ENCODE peak calls at places on chromosomes 12 and 14, in four cellular contexts. K is endodermal cell; O is CD4-positive, alpha-beta T cell; W is CD8-positive, alpha-beta T cell. M is an unnamed sample. For H3K9me3, the result is how much of the 10 kb centered on the place peaks cover.

GRCh38 chr12:71438670-71439361 is 782 bp upstream of the LGR5 start:
- DNase-seq in K (peak), O (no peak), W (no peak), M (no peak)

GRCh38 chr12:95601626-95602025 is 50.4 kb upstream of the USP44 start:
- DNase-seq in K (no peak), O (no peak), W (no peak), M (no peak)

GRCh38 chr12:93698307-93699092 is 21.3 kb downstream of the CRADD start:
- DNase-seq in K (no peak), O (no peak), W (no peak), M (no peak)

GRCh38 chr14:84446250-84446649 is 1083.7 kb upstream of the FLRT2 start:
- DNase-seq in K (no peak), O (no peak), W (no peak), M (no peak)

GRCh38 chr12:69994593-69995222 is 169.7 kb downstream of the MYRFL start:
- DNase-seq in K (no peak), O (no peak), W (no peak), M (no peak)

GRCh38 chr12:94644141-94644575 is 6.2 kb downstream of the TMCC3 start:
- DNase-seq in K (no peak), O (no peak), W (peak), M (no peak)

GRCh38 chr14:59632381-59632780 is 55.8 kb upstream of the CCDC175 start:
- DNase-seq in K (peak), O (no peak), W (no peak), M (no peak)

GRCh38 chr12:57736743-57737466 is 1.6 kb downstream of the AGAP2 start:
- DNase-seq in K (peak), O (no peak), W (no peak), M (no peak)

GRCh38 chr14:65096323-65097089 is 5.8 kb downstream of the MAX start:
- DNase-seq in K (no peak), O (no peak), W (no peak), M (no peak)

GRCh38 chr12:64820593-64820992 is 3.9 kb upstream of the TBC1D30 start:
- DNase-seq in K (no peak), O (no peak), W (no peak), M (no peak)

GRCh38 chr12:98373982-98374381 is 141.4 kb upstream of the TMPO start:
- DNase-seq in K (peak), O (no peak), W (no peak), M (no peak)

GRCh38 chr12:57181072-57181471 is 33.7 kb upstream of the LRP1-AS start:
- DNase-seq in K (no peak), O (no peak), W (no peak), M (no peak)

GRCh38 chr12:12474931-12475485 is 87.7 kb downstream of the DUSP16 start:
- DNase-seq in K (no peak), O (peak), W (peak), M (no peak)

GRCh38 chr14:101947577-101947903 is 16.8 kb upstream of the DYNC1H1 start:
- DNase-seq in K (no peak), O (no peak), W (peak), M (no peak)

GRCh38 chr12:108099778-108100177 is 29.3 kb upstream of the WSCD2 start:
- DNase-seq in K (no peak), O (no peak), W (no peak), M (no peak)

GRCh38 chr12:128791395-128792322 is 32.1 kb downstream of the SLC15A4 start:
- DNase-seq in K (peak), O (no peak), W (no peak), M (no peak)

GRCh38 chr12:92482599-92482998 is 220.2 kb upstream of the PLEKHG7 start:
- DNase-seq in K (no peak), O (no peak), W (no peak), M (no peak)

GRCh38 chr12:127162307-127162706 is 1104.7 kb upstream of the TMEM132C start:
- DNase-seq in K (peak), O (no peak), W (no peak), M (no peak)

DNA sequence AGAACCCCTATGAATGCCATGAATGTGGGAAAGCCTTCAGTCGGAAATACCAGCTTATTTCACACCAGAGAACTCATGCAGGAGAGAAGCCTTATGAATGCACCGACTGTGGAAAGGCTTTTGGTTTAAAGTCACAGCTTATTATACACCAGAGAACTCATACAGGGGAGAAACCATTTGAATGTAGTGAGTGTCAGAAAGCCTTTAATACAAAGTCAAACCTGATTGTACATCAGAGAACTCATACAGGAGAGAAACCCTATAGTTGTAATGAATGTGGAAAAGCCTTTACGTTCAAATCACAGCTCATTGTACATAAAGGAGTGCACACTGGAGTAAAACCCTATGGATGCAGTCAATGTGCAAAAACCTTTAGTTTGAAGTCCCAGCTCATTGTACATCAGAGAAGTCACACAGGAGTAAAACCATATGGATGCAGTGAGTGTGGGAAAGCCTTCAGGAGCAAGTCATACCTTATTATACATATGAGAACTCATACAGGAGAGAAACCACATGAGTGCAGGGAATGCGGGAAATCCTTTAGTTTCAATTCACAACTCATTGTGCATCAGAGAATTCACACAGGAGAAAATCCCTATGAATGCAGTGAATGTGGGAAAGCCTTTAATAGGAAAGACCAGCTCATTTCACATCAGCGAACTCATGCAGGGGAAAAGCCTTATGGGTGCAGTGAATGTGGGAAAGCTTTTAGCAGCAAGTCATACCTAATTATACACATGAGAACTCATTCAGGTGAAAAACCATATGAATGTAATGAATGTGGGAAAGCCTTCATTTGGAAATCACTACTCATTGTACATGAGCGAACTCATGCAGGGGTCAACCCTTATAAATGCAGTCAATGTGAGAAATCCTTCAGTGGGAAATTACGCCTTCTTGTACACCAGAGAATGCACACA is 22.3 kb downstream of the ZNF268 start:
- DNase-seq in K (no peak), O (no peak), W (no peak), M (no peak)
- H3K9me3 ChIP-seq in K (half or more), O (half or more), W (half or more), M (half or more)

GRCh38 chr14:104286496-104286895 is 148.1 kb downstream of the KIF26A start:
- DNase-seq in K (no peak), O (no peak), W (no peak), M (no peak)
- H3K9me3 ChIP-seq in K (under half), O (under half), W (under half), M (under half)

DNA sequence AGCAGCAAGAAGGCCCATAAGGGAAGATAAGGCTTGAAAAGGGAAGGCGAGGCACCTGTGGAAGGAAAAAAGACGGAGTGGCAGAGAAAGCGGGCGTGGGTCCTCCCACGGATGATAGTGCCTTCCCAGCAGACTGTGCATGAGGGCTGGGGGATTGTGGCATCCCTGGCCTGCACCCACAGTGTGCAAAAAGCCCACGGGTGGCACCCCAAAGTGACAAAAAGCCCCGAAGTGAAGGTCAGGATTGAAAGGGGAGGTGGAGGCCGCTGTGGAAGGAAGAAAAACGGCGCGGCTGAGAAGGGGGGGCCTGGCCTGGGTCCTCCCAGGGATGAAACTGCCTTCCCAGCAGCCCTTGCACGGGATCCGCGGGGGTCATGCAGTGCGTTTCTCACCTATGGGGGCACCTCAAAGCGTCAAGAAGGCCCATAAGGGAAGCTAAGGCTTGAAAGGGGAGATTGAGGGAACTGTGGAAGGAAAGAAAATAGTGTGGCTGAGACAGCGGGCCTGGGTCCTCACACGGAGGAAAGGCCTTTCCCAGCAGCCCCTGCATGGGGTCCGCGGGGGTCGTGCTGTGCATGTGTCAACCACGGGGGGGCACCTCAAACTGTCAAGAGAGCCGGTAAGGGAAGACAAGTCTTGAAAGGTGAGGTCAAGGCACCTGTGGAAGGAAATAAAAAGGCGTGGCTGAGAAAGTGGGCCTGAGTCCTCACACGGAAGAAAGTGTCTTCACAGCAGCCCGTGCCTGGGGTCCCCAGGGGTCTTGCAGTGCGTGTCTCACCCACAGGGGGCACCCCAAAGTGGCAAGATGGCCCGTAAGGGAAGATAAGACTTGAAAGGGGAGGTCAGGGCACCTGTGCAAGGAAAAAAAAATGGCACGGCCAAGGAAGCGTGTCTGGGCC is 274.1 kb downstream of the ALG10 start:
- DNase-seq in K (no peak), O (no peak), W (no peak), M (peak)
- H3K9me3 ChIP-seq in K (half or more), O (under half), W (under half), M (under half)

DNA sequence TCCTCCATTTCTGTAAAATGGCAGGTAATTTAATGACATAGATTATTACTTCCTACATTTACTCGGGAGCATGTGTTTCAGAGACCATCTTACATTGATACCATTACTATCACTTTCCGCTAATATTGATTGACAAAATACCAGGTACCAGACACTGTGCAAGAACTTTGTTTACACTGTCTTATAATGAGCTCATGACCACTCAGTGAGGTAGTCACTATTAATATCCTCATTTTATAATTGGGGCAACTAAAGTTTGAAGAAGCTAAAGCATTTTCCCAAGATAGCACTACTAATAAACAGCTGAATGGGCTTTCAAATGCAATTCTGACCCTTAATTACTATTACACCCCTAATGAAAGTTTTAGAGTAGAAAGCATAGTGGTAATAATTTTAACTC is 734.8 kb downstream of the DIO2 start:
- DNase-seq in K (no peak), O (no peak), W (no peak), M (no peak)
- H3K9me3 ChIP-seq in K (under half), O (under half), W (under half), M (under half)

GRCh38 chr14:79699206-79699605 is 512.1 kb downstream of the DIO2 start:
- DNase-seq in K (no peak), O (no peak), W (no peak), M (no peak)
- H3K9me3 ChIP-seq in K (under half), O (under half), W (under half), M (under half)

DNA sequence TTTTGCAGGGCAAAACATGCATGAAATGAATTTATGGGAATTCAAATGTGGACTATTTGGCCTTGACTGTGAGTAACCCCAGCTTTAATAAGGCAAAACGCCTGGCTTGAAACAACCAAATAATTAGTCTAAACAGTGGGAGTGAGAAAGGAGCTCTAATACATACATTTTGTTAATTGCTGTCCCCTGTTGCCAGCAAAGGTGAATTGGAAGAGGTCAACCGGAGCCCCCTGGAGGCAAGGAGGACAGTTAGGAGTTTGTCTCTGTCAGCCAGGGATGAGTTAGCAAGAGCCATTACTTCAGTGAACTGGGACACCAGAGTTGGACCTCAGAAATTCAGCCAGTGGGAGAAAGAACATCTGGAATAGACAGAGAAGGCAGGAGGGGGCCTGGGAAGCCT is 17.4 kb downstream of the KRT76 start:
- DNase-seq in K (peak), O (no peak), W (no peak), M (no peak)
- H3K9me3 ChIP-seq in K (under half), O (under half), W (under half), M (under half)

GRCh38 chr12:34605510-34605887 is 583.2 kb downstream of the ALG10 start:
- DNase-seq in K (no peak), O (no peak), W (no peak), M (peak)

GRCh38 chr12:34603382-34604035 is 581.2 kb downstream of the ALG10 start:
- DNase-seq in K (no peak), O (no peak), W (no peak), M (peak)

GRCh38 chr12:34602213-34602940 is 580.1 kb downstream of the ALG10 start:
- DNase-seq in K (no peak), O (no peak), W (no peak), M (peak)

GRCh38 chr12:34604631-34605509 is 582.6 kb downstream of the ALG10 start:
- DNase-seq in K (no peak), O (no peak), W (no peak), M (no peak)

GRCh38 chr12:34604227-34604626 is 581.9 kb downstream of the ALG10 start:
- DNase-seq in K (no peak), O (no peak), W (no peak), M (no peak)
- H3K9me3 ChIP-seq in K (under half), O (half or more), W (under half), M (under half)

DNA sequence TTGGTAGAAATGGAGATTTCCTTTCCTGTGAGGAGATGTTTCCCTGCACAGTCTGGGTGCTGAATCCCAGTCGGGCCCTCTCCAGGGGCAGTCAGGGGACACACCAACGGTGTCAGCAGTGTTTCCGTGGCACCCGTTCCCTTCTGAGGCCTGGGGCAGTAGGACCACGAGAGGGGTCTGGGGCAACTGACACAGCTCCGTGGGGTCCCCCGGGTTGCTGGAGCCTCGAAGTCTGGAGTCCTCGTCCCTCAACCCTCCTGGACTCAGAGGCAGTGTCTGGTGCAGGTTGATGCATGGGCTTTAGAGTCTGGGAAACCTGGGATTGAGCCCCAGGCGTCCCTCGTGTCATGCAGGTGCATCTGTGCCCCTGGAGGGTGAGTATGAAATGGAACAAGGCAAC is 327.3 kb downstream of the ADGRD1 start:
- DNase-seq in K (no peak), O (no peak), W (no peak), M (no peak)
- H3K9me3 ChIP-seq in K (under half), O (under half), W (under half), M (under half)

GRCh38 chr12:132948146-132949066 is 7.7 kb downstream of the ZNF605 start:
- DNase-seq in K (peak), O (no peak), W (no peak), M (no peak)
- H3K9me3 ChIP-seq in K (half or more), O (under half), W (under half), M (under half)